ENCODE peak calls at places on chromosomes 11 and 22, in eight cellular contexts. G is neural crest cell; T is T-helper 22 cell; C is psoas muscle; Y is CD8-positive, alpha-beta T cell; B is NCI-H460; P is stimulated activated naive B cell treated with anti-CD40 and anti-IgM and Interleukin-4, amounts not matched to agents 10 μg/mL and 1 μg/mL and 100 μg/mL, for 72 hours; O is GM12865. F is an unnamed sample.

GRCh38 chr11:128174465-128175101 is 412.8 kb downstream of the ETS1 start:
- DNase-seq in B (no peak), P (no peak), T (no peak), Y (no peak), C (no peak), G (no peak), O (no peak), F (peak)

GRCh38 chr11:69940246-69940610 is 121.0 kb upstream of the FGF3 start:
- DNase-seq in G (no peak), B (no peak), O (no peak), P (no peak), Y (no peak), T (no peak), C (no peak), F (no peak)

GRCh38 chr11:17471501-17471900 is 5.1 kb downstream of the ABCC8 start:
- DNase-seq in T (no peak), Y (no peak), O (peak), P (no peak), G (no peak), B (no peak), C (peak), F (no peak)

GRCh38 chr11:1263036-1263435 is 40.2 kb downstream of the MUC5B start:
- DNase-seq in O (no peak), P (no peak), T (no peak), B (no peak), Y (no peak), G (no peak), C (no peak), F (no peak)

GRCh38 chr22:49566141-49566541 is 261.5 kb downstream of the BRD1 start:
- DNase-seq in P (no peak), C (no peak), T (no peak), G (no peak), B (no peak), O (no peak), Y (no peak), F (no peak)

GRCh38 chr11:12167098-12167999 is 57.0 kb downstream of the MICAL2 start:
- DNase-seq in T (no peak), G (no peak), P (no peak), B (peak), O (no peak), C (no peak), Y (no peak), F (peak)

GRCh38 chr11:32385998-32386397 is 49.3 kb downstream of the WT1 start:
- DNase-seq in Y (no peak), B (peak), C (no peak), O (no peak), T (no peak), P (no peak), G (no peak), F (peak)

GRCh38 chr11:66880484-66881211 is 23.8 kb downstream of the LRFN4 start:
- DNase-seq in O (no peak), Y (no peak), P (no peak), B (no peak), G (no peak), T (no peak), C (no peak), F (peak)

GRCh38 chr11:108713076-108713790 is 48.4 kb downstream of the DDX10 start:
- DNase-seq in B (no peak), P (no peak), G (no peak), Y (no peak), O (peak), C (no peak), T (no peak), F (peak)

GRCh38 chr11:87374206-87374793 is 336.6 kb downstream of the TMEM135 start:
- DNase-seq in P (no peak), O (no peak), B (no peak), Y (no peak), G (no peak), C (no peak), T (no peak), F (no peak)

GRCh38 chr22:37457093-37457893 is 28.9 kb downstream of the MFNG start:
- DNase-seq in T (peak), C (peak), Y (peak), P (peak), G (peak), O (peak), B (peak), F (peak)

GRCh38 chr11:95231881-95232605 is 1.0 kb upstream of the SESN3 start:
- DNase-seq in B (no peak), P (peak), Y (peak), G (peak), O (peak), C (peak), T (peak), F (peak)

GRCh38 chr11:33307984-33308383 is 50.8 kb downstream of the HIPK3 start:
- DNase-seq in Y (no peak), T (no peak), G (no peak), O (no peak), C (no peak), P (no peak), B (no peak), F (no peak)

GRCh38 chr11:512895-513595 is 6.0 kb upstream of the RNH1 start:
- DNase-seq in Y (no peak), T (no peak), G (no peak), P (no peak), C (no peak), O (no peak), B (no peak), F (no peak)

GRCh38 chr11:63991558-63991957 is 5.3 kb downstream of the OTUB1 start:
- DNase-seq in Y (no peak), C (no peak), P (no peak), G (no peak), T (no peak), B (no peak), O (no peak), F (no peak)

GRCh38 chr11:127815316-127815715 is 772.0 kb downstream of the ETS1 start:
- DNase-seq in Y (no peak), G (no peak), C (no peak), T (no peak), P (no peak), O (no peak), B (no peak), F (no peak)

GRCh38 chr11:78203184-78203583 is 14.5 kb downstream of the USP35 start:
- DNase-seq in O (no peak), T (peak), G (no peak), C (no peak), P (no peak), Y (peak), B (no peak), F (no peak)

GRCh38 chr11:109819410-109819809 is 273.8 kb upstream of the ZC3H12C start:
- DNase-seq in B (no peak), T (no peak), Y (no peak), P (no peak), G (no peak), C (no peak), O (no peak), F (no peak)

GRCh38 chr22:17149073-17149815 is 9.8 kb downstream of the HDHD5 start:
- DNase-seq in G (no peak), O (no peak), C (no peak), Y (no peak), P (no peak), B (no peak), T (no peak), F (no peak)

GRCh38 chr11:92838655-92839334 is 130.7 kb upstream of the MTNR1B start:
- DNase-seq in O (no peak), Y (no peak), B (no peak), P (no peak), C (no peak), T (no peak), G (no peak), F (peak)

GRCh38 chr11:122817121-122817520 is 21.2 kb upstream of the CRTAM start:
- DNase-seq in Y (no peak), O (no peak), G (no peak), T (no peak), C (no peak), P (no peak), B (no peak), F (no peak)

GRCh38 chr22:27679722-27680488 is 121.7 kb downstream of the MN1 start:
- DNase-seq in P (no peak), O (no peak), T (no peak), G (no peak), B (no peak), Y (no peak), C (no peak), F (no peak)

GRCh38 chr22:19508024-19508776 is 16.0 kb downstream of the CLDN5 start:
- DNase-seq in Y (no peak), B (no peak), O (no peak), C (no peak), T (no peak), G (no peak), P (no peak), F (no peak)

GRCh38 chr11:45184640-45185039 is 38.2 kb downstream of the PRDM11 start:
- DNase-seq in P (no peak), G (no peak), T (no peak), O (no peak), Y (no peak), B (no peak), C (no peak), F (no peak)

GRCh38 chr11:112610996-112611795 is 350.0 kb upstream of the NCAM1 start:
- DNase-seq in P (no peak), Y (no peak), C (no peak), B (no peak), G (no peak), O (no peak), T (no peak), F (peak)

GRCh38 chr22:36571991-36572390 is 43.0 kb upstream of the EIF3D start:
- DNase-seq in G (no peak), O (no peak), B (no peak), T (no peak), C (no peak), P (no peak), Y (no peak), F (no peak)

GRCh38 chr22:17164392-17165024 is 5.4 kb upstream of the HDHD5 start:
- DNase-seq in T (no peak), Y (no peak), C (no peak), B (no peak), P (no peak), O (no peak), G (no peak), F (no peak)

GRCh38 chr22:23183107-23183698 is 2.9 kb downstream of the BCR start:
- DNase-seq in Y (no peak), C (peak), G (peak), T (no peak), B (no peak), O (no peak), P (no peak), F (peak)

F was measured in cardiac muscle cell.